ENCODE peak calls at places on chromosomes 7 and 10, in ten cellular contexts. One of them, this sample, is unnamed.

GRCh38 chr10:1594372-1595241 is 142.7 kb downstream of the ADARB2 start:
- DNase-seq in NAMALWA: no peak
- DNase-seq in NCI-H2029: no peak
- DNase-seq in CD8-positive, alpha-beta memory T cell: no peak
- DNase-seq in SK-MEL-5: no peak
- DNase-seq in H54: no peak
- DNase-seq in head of caudate nucleus: no peak
- DNase-seq in aorta: no peak
- DNase-seq in left cardiac atrium: no peak
- DNase-seq in stimulated activated CD4-positive, alpha-beta T cell treated with anti-CD3 and anti-CD28 coated beads, Interleukin-4, amount 100 ng/mL, for 1 hour: no peak
- DNase-seq in this sample: no peak

GRCh38 chr10:7756360-7756992 is 31.3 kb downstream of the KIN start:
- DNase-seq in NAMALWA: peak
- DNase-seq in NCI-H2029: peak
- DNase-seq in CD8-positive, alpha-beta memory T cell: no peak
- DNase-seq in SK-MEL-5: peak
- DNase-seq in H54: no peak
- DNase-seq in head of caudate nucleus: no peak
- DNase-seq in aorta: no peak
- DNase-seq in left cardiac atrium: no peak
- DNase-seq in stimulated activated CD4-positive, alpha-beta T cell treated with anti-CD3 and anti-CD28 coated beads, Interleukin-4, amount 100 ng/mL, for 1 hour: peak
- DNase-seq in this sample: no peak

GRCh38 chr10:22831586-22831985 is 96.3 kb upstream of the ARMC3 start:
- DNase-seq in NAMALWA: no peak
- DNase-seq in NCI-H2029: no peak
- DNase-seq in CD8-positive, alpha-beta memory T cell: no peak
- DNase-seq in SK-MEL-5: no peak
- DNase-seq in H54: no peak
- DNase-seq in head of caudate nucleus: no peak
- DNase-seq in aorta: no peak
- DNase-seq in left cardiac atrium: no peak
- DNase-seq in stimulated activated CD4-positive, alpha-beta T cell treated with anti-CD3 and anti-CD28 coated beads, Interleukin-4, amount 100 ng/mL, for 1 hour: no peak
- DNase-seq in this sample: no peak

GRCh38 chr10:85597006-85597405 is 769.6 kb downstream of the GRID1 start:
- DNase-seq in NAMALWA: no peak
- DNase-seq in NCI-H2029: no peak
- DNase-seq in CD8-positive, alpha-beta memory T cell: no peak
- DNase-seq in SK-MEL-5: no peak
- DNase-seq in H54: no peak
- DNase-seq in head of caudate nucleus: no peak
- DNase-seq in aorta: no peak
- DNase-seq in left cardiac atrium: no peak
- DNase-seq in stimulated activated CD4-positive, alpha-beta T cell treated with anti-CD3 and anti-CD28 coated beads, Interleukin-4, amount 100 ng/mL, for 1 hour: no peak
- DNase-seq in this sample: no peak

GRCh38 chr10:114925675-114926204 is 12.3 kb upstream of the TRUB1 start:
- DNase-seq in NAMALWA: peak
- DNase-seq in NCI-H2029: no peak
- DNase-seq in CD8-positive, alpha-beta memory T cell: no peak
- DNase-seq in SK-MEL-5: peak
- DNase-seq in H54: peak
- DNase-seq in head of caudate nucleus: no peak
- DNase-seq in aorta: peak
- DNase-seq in left cardiac atrium: no peak
- DNase-seq in stimulated activated CD4-positive, alpha-beta T cell treated with anti-CD3 and anti-CD28 coated beads, Interleukin-4, amount 100 ng/mL, for 1 hour: no peak
- DNase-seq in this sample: no peak

GRCh38 chr7:84950836-84951235 is 236.0 kb downstream of the SEMA3D start:
- DNase-seq in NAMALWA: no peak
- DNase-seq in NCI-H2029: no peak
- DNase-seq in CD8-positive, alpha-beta memory T cell: no peak
- DNase-seq in SK-MEL-5: no peak
- DNase-seq in H54: no peak
- DNase-seq in head of caudate nucleus: no peak
- DNase-seq in aorta: no peak
- DNase-seq in left cardiac atrium: no peak
- DNase-seq in stimulated activated CD4-positive, alpha-beta T cell treated with anti-CD3 and anti-CD28 coated beads, Interleukin-4, amount 100 ng/mL, for 1 hour: no peak
- DNase-seq in this sample: no peak

GRCh38 chr7:54719974-54720373 is 39.0 kb downstream of the SEC61G start:
- DNase-seq in NAMALWA: no peak
- DNase-seq in NCI-H2029: no peak
- DNase-seq in CD8-positive, alpha-beta memory T cell: no peak
- DNase-seq in SK-MEL-5: no peak
- DNase-seq in H54: no peak
- DNase-seq in head of caudate nucleus: no peak
- DNase-seq in aorta: no peak
- DNase-seq in left cardiac atrium: no peak
- DNase-seq in stimulated activated CD4-positive, alpha-beta T cell treated with anti-CD3 and anti-CD28 coated beads, Interleukin-4, amount 100 ng/mL, for 1 hour: no peak
- DNase-seq in this sample: no peak

GRCh38 chr10:124560377-124560776 is 98.8 kb downstream of the LHPP start:
- DNase-seq in NAMALWA: no peak
- DNase-seq in NCI-H2029: no peak
- DNase-seq in CD8-positive, alpha-beta memory T cell: no peak
- DNase-seq in SK-MEL-5: no peak
- DNase-seq in H54: no peak
- DNase-seq in head of caudate nucleus: peak
- DNase-seq in aorta: peak
- DNase-seq in left cardiac atrium: peak
- DNase-seq in stimulated activated CD4-positive, alpha-beta T cell treated with anti-CD3 and anti-CD28 coated beads, Interleukin-4, amount 100 ng/mL, for 1 hour: no peak
- DNase-seq in this sample: no peak

GRCh38 chr10:4048245-4048864 is 263.3 kb upstream of the KLF6 start:
- DNase-seq in NAMALWA: no peak
- DNase-seq in NCI-H2029: no peak
- DNase-seq in CD8-positive, alpha-beta memory T cell: no peak
- DNase-seq in SK-MEL-5: no peak
- DNase-seq in H54: no peak
- DNase-seq in head of caudate nucleus: no peak
- DNase-seq in aorta: no peak
- DNase-seq in left cardiac atrium: no peak
- DNase-seq in stimulated activated CD4-positive, alpha-beta T cell treated with anti-CD3 and anti-CD28 coated beads, Interleukin-4, amount 100 ng/mL, for 1 hour: no peak
- DNase-seq in this sample: no peak